ENCODE peak calls at places on chromosomes 2 and 18, in nine cellular contexts. One of them, this sample, is unnamed.
A peak's percentile ranks its signal among the peaks of the same experiment; 100 is the strongest.

GRCh38 chr2:69985684-69986083 is 24.3 kb upstream of the ASPRV1 start:
- DNase-seq in PC-9: no peak
- DNase-seq in CD4-positive, CD25-positive, alpha-beta regulatory T cell: no peak
- DNase-seq in CD8-positive, alpha-beta memory T cell: no peak
- DNase-seq in cardiac muscle cell: peak; percentile 67
- DNase-seq in heart right ventricle: peak; percentile 23
- DNase-seq in Peyer's patch: no peak
- DNase-seq in upper lobe of left lung: peak; percentile 84
- DNase-seq in thoracic aorta: no peak
- DNase-seq in this sample: no peak

GRCh38 chr2:238596571-238597551 is 170.1 kb downstream of the ASB1 start:
- DNase-seq in PC-9: peak; percentile 74
- DNase-seq in CD4-positive, CD25-positive, alpha-beta regulatory T cell: no peak
- DNase-seq in CD8-positive, alpha-beta memory T cell: no peak
- DNase-seq in cardiac muscle cell: peak; percentile 94
- DNase-seq in heart right ventricle: peak; percentile 54
- DNase-seq in Peyer's patch: no peak
- DNase-seq in upper lobe of left lung: peak; percentile 72
- DNase-seq in thoracic aorta: peak; percentile 40
- DNase-seq in this sample: peak; percentile 93

GRCh38 chr2:26487192-26487591 is 9.3 kb upstream of the OTOF start:
- DNase-seq in PC-9: no peak
- DNase-seq in CD4-positive, CD25-positive, alpha-beta regulatory T cell: no peak
- DNase-seq in CD8-positive, alpha-beta memory T cell: no peak
- DNase-seq in cardiac muscle cell: no peak
- DNase-seq in heart right ventricle: no peak
- DNase-seq in Peyer's patch: no peak
- DNase-seq in upper lobe of left lung: no peak
- DNase-seq in thoracic aorta: no peak
- DNase-seq in this sample: no peak

GRCh38 chr18:56650056-56650455 is 1.1 kb upstream of the WDR7 start:
- DNase-seq in PC-9: no peak
- DNase-seq in CD4-positive, CD25-positive, alpha-beta regulatory T cell: no peak
- DNase-seq in CD8-positive, alpha-beta memory T cell: no peak
- DNase-seq in cardiac muscle cell: no peak
- DNase-seq in heart right ventricle: no peak
- DNase-seq in Peyer's patch: no peak
- DNase-seq in upper lobe of left lung: no peak
- DNase-seq in thoracic aorta: no peak
- DNase-seq in this sample: no peak

GRCh38 chr2:26646986-26647672 is 6.0 kb upstream of the CIB4 start:
- DNase-seq in PC-9: no peak
- DNase-seq in CD4-positive, CD25-positive, alpha-beta regulatory T cell: no peak
- DNase-seq in CD8-positive, alpha-beta memory T cell: no peak
- DNase-seq in cardiac muscle cell: no peak
- DNase-seq in heart right ventricle: no peak
- DNase-seq in Peyer's patch: no peak
- DNase-seq in upper lobe of left lung: no peak
- DNase-seq in thoracic aorta: no peak
- DNase-seq in this sample: no peak

GRCh38 chr2:231222318-231223000 is 24.0 kb downstream of the ARMC9 start:
- DNase-seq in PC-9: no peak
- DNase-seq in CD4-positive, CD25-positive, alpha-beta regulatory T cell: no peak
- DNase-seq in CD8-positive, alpha-beta memory T cell: no peak
- DNase-seq in cardiac muscle cell: no peak
- DNase-seq in heart right ventricle: no peak
- DNase-seq in Peyer's patch: no peak
- DNase-seq in upper lobe of left lung: no peak
- DNase-seq in thoracic aorta: no peak
- DNase-seq in this sample: peak; percentile 65

GRCh38 chr2:29920631-29921559 is 491 bp downstream of the ALK start:
- DNase-seq in PC-9: no peak
- DNase-seq in CD4-positive, CD25-positive, alpha-beta regulatory T cell: peak; percentile 5
- DNase-seq in CD8-positive, alpha-beta memory T cell: no peak
- DNase-seq in cardiac muscle cell: peak; percentile 19
- DNase-seq in heart right ventricle: no peak
- DNase-seq in Peyer's patch: no peak
- DNase-seq in upper lobe of left lung: no peak
- DNase-seq in thoracic aorta: no peak
- DNase-seq in this sample: no peak

GRCh38 chr18:76970749-76971148 is 148.4 kb downstream of the ZNF236 start:
- DNase-seq in PC-9: no peak
- DNase-seq in CD4-positive, CD25-positive, alpha-beta regulatory T cell: no peak
- DNase-seq in CD8-positive, alpha-beta memory T cell: no peak
- DNase-seq in cardiac muscle cell: no peak
- DNase-seq in heart right ventricle: no peak
- DNase-seq in Peyer's patch: no peak
- DNase-seq in upper lobe of left lung: no peak
- DNase-seq in thoracic aorta: no peak
- DNase-seq in this sample: no peak

GRCh38 chr18:23106575-23106974 is 28.7 kb upstream of the CABLES1 start:
- DNase-seq in PC-9: peak; percentile 79
- DNase-seq in CD4-positive, CD25-positive, alpha-beta regulatory T cell: no peak
- DNase-seq in CD8-positive, alpha-beta memory T cell: no peak
- DNase-seq in cardiac muscle cell: peak; percentile 66
- DNase-seq in heart right ventricle: no peak
- DNase-seq in Peyer's patch: peak; percentile 82
- DNase-seq in upper lobe of left lung: no peak
- DNase-seq in thoracic aorta: no peak
- DNase-seq in this sample: no peak
- H3K4me3 ChIP-seq in PC-9: no peak overlapping the region
- H3K4me3 ChIP-seq in CD4-positive, CD25-positive, alpha-beta regulatory T cell: no peak overlapping the region
- H3K4me3 ChIP-seq in CD8-positive, alpha-beta memory T cell: no peak overlapping the region
- H3K4me3 ChIP-seq in cardiac muscle cell: no peak overlapping the region
- H3K4me3 ChIP-seq in heart right ventricle: no peak overlapping the region
- H3K4me3 ChIP-seq in Peyer's patch: no peak overlapping the region
- H3K4me3 ChIP-seq in upper lobe of left lung: no peak overlapping the region
- H3K4me3 ChIP-seq in thoracic aorta: peak overlapping the region; percentile 3
- H3K4me3 ChIP-seq in this sample: no peak overlapping the region

GRCh38 chr18:9612989-9613388 is 1.4 kb downstream of the PPP4R1 start:
- DNase-seq in PC-9: no peak
- DNase-seq in CD4-positive, CD25-positive, alpha-beta regulatory T cell: peak; percentile 30
- DNase-seq in CD8-positive, alpha-beta memory T cell: no peak
- DNase-seq in cardiac muscle cell: no peak
- DNase-seq in heart right ventricle: no peak
- DNase-seq in Peyer's patch: no peak
- DNase-seq in upper lobe of left lung: no peak
- DNase-seq in thoracic aorta: no peak
- DNase-seq in this sample: no peak

GRCh38 chr18:9614401-9615279 is at the start of gene PPP4R1:
- DNase-seq in PC-9: peak; percentile 80
- DNase-seq in CD4-positive, CD25-positive, alpha-beta regulatory T cell: peak; percentile 76
- DNase-seq in CD8-positive, alpha-beta memory T cell: peak; percentile 54
- DNase-seq in cardiac muscle cell: peak; percentile 77
- DNase-seq in heart right ventricle: peak; percentile 83
- DNase-seq in Peyer's patch: peak; percentile 88
- DNase-seq in upper lobe of left lung: peak; percentile 85
- DNase-seq in thoracic aorta: peak; percentile 29
- DNase-seq in this sample: peak; percentile 90

GRCh38 chr18:9615280-9615797 is 980 bp upstream of the PPP4R1 start:
- DNase-seq in PC-9: no peak
- DNase-seq in CD4-positive, CD25-positive, alpha-beta regulatory T cell: no peak
- DNase-seq in CD8-positive, alpha-beta memory T cell: no peak
- DNase-seq in cardiac muscle cell: no peak
- DNase-seq in heart right ventricle: no peak
- DNase-seq in Peyer's patch: no peak
- DNase-seq in upper lobe of left lung: no peak
- DNase-seq in thoracic aorta: no peak
- DNase-seq in this sample: no peak

GRCh38 chr18:9613550-9614400 is 584 bp downstream of the PPP4R1 start:
- DNase-seq in PC-9: peak; percentile 66
- DNase-seq in CD4-positive, CD25-positive, alpha-beta regulatory T cell: peak; percentile 54
- DNase-seq in CD8-positive, alpha-beta memory T cell: peak; percentile 29
- DNase-seq in cardiac muscle cell: peak; percentile 63
- DNase-seq in heart right ventricle: peak; percentile 73
- DNase-seq in Peyer's patch: peak; percentile 77
- DNase-seq in upper lobe of left lung: peak; percentile 60
- DNase-seq in thoracic aorta: no peak
- DNase-seq in this sample: peak; percentile 83

DNA sequence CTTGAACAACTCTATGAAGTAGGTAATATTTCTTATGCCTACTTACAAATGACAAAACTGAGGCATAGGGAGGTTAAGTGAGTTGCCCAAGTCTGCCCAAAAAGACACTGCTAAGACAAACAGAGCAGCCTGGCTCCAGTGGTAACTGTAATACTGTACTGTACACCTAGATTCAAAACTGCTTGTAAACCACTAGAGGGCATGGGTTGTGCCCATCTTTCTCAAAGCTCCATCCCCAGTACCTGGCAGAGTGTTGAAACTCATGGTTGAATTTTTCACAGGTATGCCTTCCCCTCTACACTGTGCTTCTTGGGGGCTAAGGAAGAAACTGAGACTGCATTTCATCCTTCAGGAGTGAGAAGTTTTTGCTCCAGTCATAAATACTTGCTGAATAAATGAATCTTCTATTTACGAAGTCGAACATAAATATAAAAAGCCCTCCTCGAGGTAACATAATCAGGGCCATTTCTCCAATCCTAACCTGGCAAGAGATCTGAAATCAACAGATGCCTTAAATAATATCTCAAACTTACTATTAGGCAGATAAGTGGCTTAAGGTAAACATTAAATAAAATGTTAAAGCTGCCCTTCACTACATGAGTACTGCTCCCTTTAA is 2.0 kb downstream of the PPP4R1 start:
- DNase-seq in PC-9: peak; percentile 48
- DNase-seq in CD4-positive, CD25-positive, alpha-beta regulatory T cell: peak; percentile 75
- DNase-seq in CD8-positive, alpha-beta memory T cell: peak; percentile 41
- DNase-seq in cardiac muscle cell: peak; percentile 58
- DNase-seq in heart right ventricle: no peak
- DNase-seq in Peyer's patch: peak; percentile 62
- DNase-seq in upper lobe of left lung: peak; percentile 61
- DNase-seq in thoracic aorta: no peak
- DNase-seq in this sample: no peak
- H3K27ac ChIP-seq in PC-9: peak overlapping the region; percentile 97
- H3K27ac ChIP-seq in CD4-positive, CD25-positive, alpha-beta regulatory T cell: peak overlapping the region; percentile 61
- H3K27ac ChIP-seq in CD8-positive, alpha-beta memory T cell: no peak overlapping the region
- H3K27ac ChIP-seq in cardiac muscle cell: no peak overlapping the region
- H3K27ac ChIP-seq in heart right ventricle: no peak overlapping the region
- H3K27ac ChIP-seq in Peyer's patch: no peak overlapping the region
- H3K27ac ChIP-seq in upper lobe of left lung: peak overlapping the region; percentile 98
- H3K27ac ChIP-seq in thoracic aorta: no peak overlapping the region
- H3K27ac ChIP-seq in this sample: peak overlapping the region; percentile 99

GRCh38 chr2:109614715-109615636 is 812 bp downstream of the SOWAHC start:
- DNase-seq in PC-9: no peak
- DNase-seq in CD4-positive, CD25-positive, alpha-beta regulatory T cell: no peak
- DNase-seq in CD8-positive, alpha-beta memory T cell: no peak
- DNase-seq in cardiac muscle cell: peak; percentile 45
- DNase-seq in heart right ventricle: peak; percentile 24
- DNase-seq in Peyer's patch: peak; percentile 49
- DNase-seq in upper lobe of left lung: no peak
- DNase-seq in thoracic aorta: no peak
- DNase-seq in this sample: peak; percentile 71

GRCh38 chr2:109616184-109616583 is 2.0 kb downstream of the SOWAHC start:
- DNase-seq in PC-9: no peak
- DNase-seq in CD4-positive, CD25-positive, alpha-beta regulatory T cell: no peak
- DNase-seq in CD8-positive, alpha-beta memory T cell: no peak
- DNase-seq in cardiac muscle cell: no peak
- DNase-seq in heart right ventricle: no peak
- DNase-seq in Peyer's patch: no peak
- DNase-seq in upper lobe of left lung: no peak
- DNase-seq in thoracic aorta: no peak
- DNase-seq in this sample: no peak

GRCh38 chr2:109612991-109613921 is 510 bp downstream of the SEPTIN10 start:
- DNase-seq in PC-9: no peak
- DNase-seq in CD4-positive, CD25-positive, alpha-beta regulatory T cell: no peak
- DNase-seq in CD8-positive, alpha-beta memory T cell: peak; percentile 8
- DNase-seq in cardiac muscle cell: peak; percentile 72
- DNase-seq in heart right ventricle: peak; percentile 73
- DNase-seq in Peyer's patch: peak; percentile 58
- DNase-seq in upper lobe of left lung: peak; percentile 30
- DNase-seq in thoracic aorta: no peak
- DNase-seq in this sample: peak; percentile 87

GRCh38 chr2:109615637-109616144 is 1.5 kb downstream of the SOWAHC start:
- DNase-seq in PC-9: no peak
- DNase-seq in CD4-positive, CD25-positive, alpha-beta regulatory T cell: no peak
- DNase-seq in CD8-positive, alpha-beta memory T cell: no peak
- DNase-seq in cardiac muscle cell: no peak
- DNase-seq in heart right ventricle: no peak
- DNase-seq in Peyer's patch: no peak
- DNase-seq in upper lobe of left lung: no peak
- DNase-seq in thoracic aorta: no peak
- DNase-seq in this sample: no peak

GRCh38 chr2:109613922-109614714 is at the start of the genes SEPTIN10 and SOWAHC:
- DNase-seq in PC-9: peak; percentile 97
- DNase-seq in CD4-positive, CD25-positive, alpha-beta regulatory T cell: peak; percentile 85
- DNase-seq in CD8-positive, alpha-beta memory T cell: peak; percentile 80
- DNase-seq in cardiac muscle cell: peak; percentile 100
- DNase-seq in heart right ventricle: peak; percentile 95
- DNase-seq in Peyer's patch: peak; percentile 94
- DNase-seq in upper lobe of left lung: peak; percentile 96
- DNase-seq in thoracic aorta: peak; percentile 93
- DNase-seq in this sample: peak; percentile 99
- H3K4me3 ChIP-seq in PC-9: peak within 1 kb of the TSS; percentile 82
- H3K4me3 ChIP-seq in CD4-positive, CD25-positive, alpha-beta regulatory T cell: peak within 1 kb of the TSS; percentile 63
- H3K4me3 ChIP-seq in CD8-positive, alpha-beta memory T cell: no peak within 1 kb of the TSS
- H3K4me3 ChIP-seq in cardiac muscle cell: peak within 1 kb of the TSS; percentile 98
- H3K4me3 ChIP-seq in heart right ventricle: peak within 1 kb of the TSS; percentile 81
- H3K4me3 ChIP-seq in Peyer's patch: peak within 1 kb of the TSS; percentile 60
- H3K4me3 ChIP-seq in upper lobe of left lung: peak within 1 kb of the TSS; percentile 73
- H3K4me3 ChIP-seq in thoracic aorta: peak within 1 kb of the TSS; percentile 78
- H3K4me3 ChIP-seq in this sample: peak within 1 kb of the TSS; percentile 67

GRCh38 chr2:189574793-189575475 is 5.7 kb downstream of the SLC40A1 start:
- DNase-seq in PC-9: no peak
- DNase-seq in CD4-positive, CD25-positive, alpha-beta regulatory T cell: no peak
- DNase-seq in CD8-positive, alpha-beta memory T cell: no peak
- DNase-seq in cardiac muscle cell: no peak
- DNase-seq in heart right ventricle: no peak
- DNase-seq in Peyer's patch: no peak
- DNase-seq in upper lobe of left lung: no peak
- DNase-seq in thoracic aorta: no peak
- DNase-seq in this sample: no peak

GRCh38 chr2:189570565-189570964 is 10.0 kb downstream of the SLC40A1 start:
- DNase-seq in PC-9: no peak
- DNase-seq in CD4-positive, CD25-positive, alpha-beta regulatory T cell: no peak
- DNase-seq in CD8-positive, alpha-beta memory T cell: no peak
- DNase-seq in cardiac muscle cell: peak; percentile 24
- DNase-seq in heart right ventricle: no peak
- DNase-seq in Peyer's patch: no peak
- DNase-seq in upper lobe of left lung: no peak
- DNase-seq in thoracic aorta: no peak
- DNase-seq in this sample: no peak

GRCh38 chr2:189566046-189566445 is 14.5 kb downstream of the SLC40A1 start:
- DNase-seq in PC-9: no peak
- DNase-seq in CD4-positive, CD25-positive, alpha-beta regulatory T cell: no peak
- DNase-seq in CD8-positive, alpha-beta memory T cell: no peak
- DNase-seq in cardiac muscle cell: peak; percentile 35
- DNase-seq in heart right ventricle: no peak
- DNase-seq in Peyer's patch: no peak
- DNase-seq in upper lobe of left lung: no peak
- DNase-seq in thoracic aorta: no peak
- DNase-seq in this sample: no peak

DNA sequence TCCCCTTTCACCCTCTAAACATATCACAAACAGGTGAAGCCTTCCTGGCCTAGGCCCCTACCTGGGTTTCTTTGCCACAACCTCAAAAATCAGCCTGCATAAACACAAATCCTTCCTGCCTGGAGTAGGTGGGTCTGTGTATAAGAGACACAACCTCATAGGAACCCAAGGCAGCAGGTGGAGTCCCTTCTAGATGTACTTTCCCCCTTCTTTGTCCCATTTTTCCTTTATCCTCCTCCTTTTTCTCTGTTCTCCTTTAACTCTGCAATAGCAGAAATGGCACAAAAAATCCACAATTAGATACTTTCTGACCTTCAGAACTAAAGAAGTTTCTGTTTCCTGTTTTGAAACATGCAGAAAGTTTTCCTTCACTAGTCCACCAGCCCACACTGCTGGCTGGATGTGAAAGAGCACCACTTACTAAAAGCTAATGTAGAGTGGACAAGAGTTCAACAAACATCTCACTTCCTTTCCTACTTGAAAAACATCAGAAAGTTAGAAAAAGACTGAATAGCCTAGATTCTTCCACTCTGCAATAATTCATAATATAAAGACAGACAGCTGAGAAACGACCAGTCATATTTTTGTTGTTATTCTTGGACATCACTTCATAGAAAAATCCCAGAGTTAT is 11.2 kb downstream of the SLC40A1 start:
- DNase-seq in PC-9: no peak
- DNase-seq in CD4-positive, CD25-positive, alpha-beta regulatory T cell: no peak
- DNase-seq in CD8-positive, alpha-beta memory T cell: no peak
- DNase-seq in cardiac muscle cell: peak; percentile 35
- DNase-seq in heart right ventricle: no peak
- DNase-seq in Peyer's patch: no peak
- DNase-seq in upper lobe of left lung: no peak
- DNase-seq in thoracic aorta: no peak
- DNase-seq in this sample: no peak
- H3K27ac ChIP-seq in PC-9: no peak overlapping the region
- H3K27ac ChIP-seq in CD4-positive, CD25-positive, alpha-beta regulatory T cell: no peak overlapping the region
- H3K27ac ChIP-seq in CD8-positive, alpha-beta memory T cell: no peak overlapping the region
- H3K27ac ChIP-seq in cardiac muscle cell: no peak overlapping the region
- H3K27ac ChIP-seq in heart right ventricle: peak overlapping the region; percentile 68
- H3K27ac ChIP-seq in Peyer's patch: peak overlapping the region; percentile 8
- H3K27ac ChIP-seq in upper lobe of left lung: no peak overlapping the region
- H3K27ac ChIP-seq in thoracic aorta: peak overlapping the region; percentile 41
- H3K27ac ChIP-seq in this sample: peak overlapping the region; percentile 58